ENCODE peak calls at places on chromosome 1, in seven cellular contexts. Q is CD8-positive, alpha-beta T cell; H is cardiac fibroblast; M is transverse colon; T is BJ; Z is uterus; C is epithelial cell of esophagus. R is an unnamed sample.

GRCh38 chr1:23184203-23184602 is 15.5 kb upstream of the LUZP1 start:
- DNase-seq in H (no peak), Q (no peak), Z (no peak), M (no peak), T (no peak), C (no peak), R (no peak)

GRCh38 chr1:173523329-173523728 is 46.2 kb downstream of the PRDX6 start:
- DNase-seq in Q (no peak), M (no peak), T (no peak), H (no peak), Z (no peak), C (no peak), R (no peak)

GRCh38 chr1:92886886-92887419 is 55.1 kb downstream of the RPL5 start:
- DNase-seq in T (no peak), Q (no peak), Z (no peak), H (no peak), M (no peak), C (no peak), R (no peak)

GRCh38 chr1:77220687-77221463 is 1.6 kb upstream of the PIGK start:
- DNase-seq in T (no peak), C (peak; percentile 82), Q (no peak), Z (no peak), M (no peak), H (peak; percentile 86), R (no peak)

GRCh38 chr1:220999872-221000863 is 120.9 kb downstream of the HLX start:
- DNase-seq in T (no peak), Z (no peak), H (peak; percentile 73), C (peak; percentile 4), Q (no peak), M (peak; percentile 13), R (no peak)

GRCh38 chr1:3313579-3313955 is 140.9 kb upstream of the ARHGEF16 start:
- DNase-seq in H (peak; percentile 70), M (peak; percentile 71), Z (peak; percentile 89), Q (no peak), T (peak; percentile 39), C (no peak), R (peak; percentile 82)

GRCh38 chr1:5811419-5811818 is 180.8 kb downstream of the NPHP4 start:
- DNase-seq in H (no peak), C (no peak), Q (no peak), T (no peak), M (no peak), Z (no peak), R (no peak)

GRCh38 chr1:6273380-6273891 is 12.5 kb upstream of the GPR153 start:
- DNase-seq in H (peak; percentile 37), Z (peak; percentile 67), Q (no peak), C (peak; percentile 54), M (no peak), T (peak; percentile 25), R (no peak)

GRCh38 chr1:6202256-6202655 is 2.9 kb upstream of the RPL22 start:
- DNase-seq in Z (no peak), T (no peak), C (no peak), Q (no peak), M (no peak), H (no peak), R (no peak)

GRCh38 chr1:44725309-44725698 is 5.7 kb downstream of the RNU5D-1 start:
- DNase-seq in M (no peak), H (no peak), Q (no peak), C (no peak), T (no peak), Z (no peak), R (no peak)

GRCh38 chr1:44723496-44724407 is 7.2 kb downstream of the RNU5D-1 start:
- DNase-seq in Q (peak; percentile 42), C (no peak), H (no peak), M (peak; percentile 56), T (no peak), Z (no peak), R (no peak)

GRCh38 chr1:44721521-44722361 is 9.2 kb downstream of the RNU5D-1 start:
- DNase-seq in M (peak; percentile 69), Z (peak; percentile 48), C (peak; percentile 96), Q (peak; percentile 61), T (no peak), H (peak; percentile 94), R (peak; percentile 98)

GRCh38 chr1:44724408-44725308 is 6.3 kb downstream of the RNU5D-1 start:
- DNase-seq in C (no peak), Q (no peak), Z (no peak), M (no peak), T (no peak), H (no peak), R (no peak)

DNA sequence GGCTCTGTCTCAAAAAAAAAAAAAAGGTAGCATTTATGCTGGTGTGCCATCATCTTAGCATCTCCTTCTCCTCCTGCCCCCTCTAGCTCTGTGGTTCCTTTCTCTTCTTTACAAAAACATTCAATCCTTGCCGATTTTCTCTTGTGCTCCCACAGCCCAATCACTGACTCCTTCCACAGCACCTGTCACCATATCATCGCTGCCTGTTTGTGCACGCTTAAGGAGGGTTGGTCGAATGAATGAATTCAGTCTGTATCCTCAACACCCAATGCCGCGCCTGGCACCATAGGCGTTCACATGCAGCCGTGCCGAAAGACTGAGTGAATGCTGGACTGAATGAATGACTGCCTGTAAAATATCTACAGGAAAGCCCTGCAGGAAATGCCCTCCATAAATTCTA is 7.9 kb downstream of the RNU5D-1 start:
- DNase-seq in C (no peak), Q (no peak), H (no peak), Z (no peak), T (no peak), M (no peak), R (no peak)
- H3K4me3 ChIP-seq in C (no peak overlapping the region), Q (peak overlapping the region; percentile 40), H (no peak overlapping the region), Z (no peak overlapping the region), T (no peak overlapping the region), M (no peak overlapping the region), R (no peak overlapping the region)

GRCh38 chr1:27137022-27137542 is 17.8 kb downstream of the SLC9A1 start:
- DNase-seq in Z (no peak), Q (peak; percentile 84), C (no peak), T (no peak), H (no peak), M (peak; percentile 67), R (no peak)
- H3K4me3 ChIP-seq in Z (no peak overlapping the region), Q (peak overlapping the region; percentile 41), C (no peak overlapping the region), T (no peak overlapping the region), H (no peak overlapping the region), M (no peak overlapping the region), R (no peak overlapping the region)

GRCh38 chr1:85273397-85273796 is 3.0 kb downstream of the BCL10 start:
- DNase-seq in H (no peak), T (no peak), C (no peak), M (no peak), Q (no peak), Z (no peak), R (no peak)
- H3K4me3 ChIP-seq in H (no peak overlapping the region), T (no peak overlapping the region), C (no peak overlapping the region), M (no peak overlapping the region), Q (no peak overlapping the region), Z (no peak overlapping the region), R (no peak overlapping the region)

DNA sequence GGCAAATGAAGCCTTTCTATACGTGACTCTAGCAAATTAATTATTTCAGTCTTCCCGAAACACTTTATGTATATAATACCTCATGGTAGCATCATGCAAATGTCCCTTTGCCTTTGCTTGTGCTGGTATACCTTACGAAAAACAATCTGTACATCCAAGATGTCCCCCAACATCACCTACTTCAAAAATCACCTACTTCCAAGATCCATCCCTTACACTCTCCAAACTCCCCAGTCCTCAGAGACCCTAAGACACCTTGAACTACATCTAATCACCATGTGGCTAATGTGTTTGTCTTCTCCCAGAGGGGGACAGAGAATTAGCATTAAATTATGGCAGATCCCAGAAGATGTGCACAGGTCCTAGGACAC is 46.5 kb upstream of the CRNN start:
- DNase-seq in H (no peak), M (no peak), C (no peak), Z (no peak), T (no peak), Q (no peak), R (no peak)
- H3K4me3 ChIP-seq in H (no peak overlapping the region), M (no peak overlapping the region), C (no peak overlapping the region), Z (no peak overlapping the region), T (no peak overlapping the region), Q (no peak overlapping the region), R (no peak overlapping the region)

GRCh38 chr1:154407866-154408777 is 3.0 kb downstream of the IL6R start:
- DNase-seq in Z (no peak), H (peak; percentile 38), Q (no peak), T (no peak), M (no peak), C (no peak), R (no peak)
- H3K4me3 ChIP-seq in Z (no peak overlapping the region), H (no peak overlapping the region), Q (peak overlapping the region; percentile 48), T (no peak overlapping the region), M (no peak overlapping the region), C (peak overlapping the region; percentile 94), R (no peak overlapping the region)

DNA sequence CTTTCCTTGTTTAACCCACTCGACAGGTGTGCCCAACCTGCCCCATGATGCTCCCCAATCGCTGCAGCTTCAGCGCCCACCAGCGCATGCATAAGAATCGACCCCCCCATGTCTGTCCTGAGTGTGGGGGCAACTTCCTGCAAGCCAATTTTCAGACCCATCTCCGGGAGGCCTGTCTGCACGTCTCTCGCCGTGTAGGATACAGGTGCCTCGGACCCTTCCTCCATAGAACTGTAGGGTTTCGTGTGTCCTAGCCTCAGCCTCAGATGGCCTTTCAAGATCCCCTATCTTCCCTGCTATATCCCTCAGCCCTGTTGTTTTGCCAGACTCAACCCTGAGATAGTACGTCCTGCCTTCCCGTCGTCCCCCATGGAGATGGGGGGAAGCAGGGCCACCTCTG is 6.4 kb downstream of the ZNF687 start:
- DNase-seq in T (no peak), M (no peak), H (no peak), Q (no peak), Z (no peak), C (no peak), R (no peak)
- H3K4me3 ChIP-seq in T (no peak overlapping the region), M (no peak overlapping the region), H (no peak overlapping the region), Q (no peak overlapping the region), Z (no peak overlapping the region), C (no peak overlapping the region), R (no peak overlapping the region)

DNA sequence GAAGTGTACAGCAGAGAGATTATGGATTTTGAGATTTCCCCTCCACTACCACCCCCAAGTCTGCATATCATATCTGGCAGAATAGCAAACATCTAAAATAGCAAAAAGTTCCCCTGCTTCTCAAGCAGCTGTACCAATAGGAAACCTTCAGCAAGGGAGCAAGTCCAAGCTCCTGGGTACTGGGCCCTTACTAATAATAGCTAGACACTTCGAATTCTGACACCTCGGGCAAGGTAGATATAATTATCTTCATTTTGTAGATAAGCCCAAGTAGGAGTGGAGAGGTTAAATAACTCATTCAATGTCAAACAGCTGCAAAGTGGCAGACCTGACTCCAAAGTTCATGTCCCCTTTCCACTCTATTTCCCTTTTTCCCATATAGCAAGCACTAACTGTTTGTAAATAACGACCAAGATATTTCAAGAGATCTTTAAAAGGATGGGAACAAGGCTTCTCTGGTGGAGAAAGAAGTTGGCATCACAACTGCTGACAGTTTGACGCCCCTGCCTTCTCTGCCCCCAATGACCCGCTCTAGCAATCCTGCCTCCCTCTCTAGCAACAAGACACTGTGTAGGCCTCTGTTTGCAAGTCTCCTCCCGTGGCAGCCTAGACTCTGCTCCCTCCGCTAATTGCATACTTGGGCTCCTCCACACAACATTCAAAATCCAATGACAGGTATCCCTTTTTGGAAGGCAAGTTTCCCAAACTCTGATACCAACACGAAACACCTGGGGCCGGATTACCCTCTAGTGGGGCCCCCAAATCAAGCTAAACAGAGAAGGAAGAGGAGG is 18.7 kb upstream of the ADAR start:
- DNase-seq in T (no peak), Q (no peak), M (no peak), Z (no peak), C (no peak), H (no peak), R (no peak)
- H3K4me3 ChIP-seq in T (peak overlapping the region; percentile 96), Q (peak overlapping the region; percentile 93), M (peak overlapping the region; percentile 70), Z (peak overlapping the region; percentile 77), C (peak overlapping the region; percentile 90), H (peak overlapping the region; percentile 96), R (peak overlapping the region; percentile 86)